ENCODE peak calls at places on chromosomes 2 and 18, in eight cellular contexts. U, E, S, B, F, H, P and L are unnamed samples. For H3K9me2, the result is how much of the 10 kb centered on the place peaks cover.

GRCh38 chr2:105395691-105396090 is 3.2 kb downstream of the FHL2 start:
- DNase-seq in H (no peak), B (no peak), E (no peak), U (no peak), S (no peak), P (no peak), F (no peak), L (no peak)

GRCh38 chr2:188412190-188412589 is 120.5 kb downstream of the GULP1 start:
- DNase-seq in B (no peak), P (no peak), E (no peak), U (no peak), H (no peak), S (no peak), F (no peak), L (no peak)

GRCh38 chr2:133789743-133790142 is 221.5 kb upstream of the NCKAP5 start:
- DNase-seq in F (no peak), B (peak), H (no peak), E (no peak), U (no peak), P (no peak), S (no peak), L (no peak)

GRCh38 chr2:132641819-132642218 is 28.2 kb downstream of the LYPD1 start:
- DNase-seq in H (no peak), P (no peak), E (no peak), F (no peak), S (no peak), B (no peak), U (no peak), L (no peak)

GRCh38 chr2:214203744-214204289 is 207.0 kb upstream of the VWC2L start:
- DNase-seq in E (no peak), S (no peak), F (no peak), B (no peak), U (no peak), P (no peak), H (no peak), L (peak)

GRCh38 chr18:79679552-79680099 is at the start of gene CTDP1:
- DNase-seq in S (peak), U (peak), B (peak), H (peak), E (peak), P (peak), F (peak), L (peak)

GRCh38 chr2:37376421-37377186 is 32.2 kb downstream of the QPCT start:
- DNase-seq in B (peak), P (peak), E (peak), U (peak), F (peak), S (no peak), H (no peak), L (peak)

GRCh38 chr18:54880706-54881105 is 52.4 kb downstream of the RAB27B start:
- DNase-seq in S (peak), E (no peak), U (no peak), P (no peak), F (peak), H (peak), B (peak), L (peak)

GRCh38 chr2:47778698-47779415 is 4.1 kb upstream of the MSH6 start:
- DNase-seq in U (no peak), H (no peak), B (no peak), S (no peak), P (no peak), E (no peak), F (no peak), L (no peak)

GRCh38 chr2:28343184-28343942 is 49.3 kb upstream of the FOSL2 start:
- DNase-seq in B (no peak), U (no peak), P (no peak), H (no peak), E (no peak), S (no peak), F (no peak), L (no peak)

GRCh38 chr18:51664236-51664635 is 466.8 kb upstream of the MEX3C start:
- DNase-seq in P (no peak), E (no peak), H (no peak), F (no peak), U (no peak), B (no peak), S (no peak), L (no peak)

GRCh38 chr2:38271697-38272096 is 105.4 kb downstream of the ATL2 start:
- DNase-seq in B (no peak), E (no peak), U (no peak), F (no peak), H (no peak), S (no peak), P (no peak), L (no peak)

GRCh38 chr2:112701092-112701491 is 19.7 kb upstream of the NT5DC4 start:
- DNase-seq in E (no peak), H (no peak), S (no peak), P (no peak), U (no peak), F (no peak), B (no peak), L (no peak)

GRCh38 chr2:3174626-3175567 is 202.7 kb downstream of the EIPR1 start:
- DNase-seq in F (no peak), S (peak), B (no peak), P (no peak), U (no peak), E (no peak), H (no peak), L (no peak)

GRCh38 chr2:6914829-6915228 is 2.4 kb upstream of the RNF144A start:
- DNase-seq in H (no peak), U (no peak), P (peak), B (no peak), S (no peak), F (peak), E (no peak), L (peak)

GRCh38 chr18:13641551-13642439 is 84.6 kb downstream of the FAM210A start:
- DNase-seq in P (no peak), H (peak), F (no peak), E (no peak), S (no peak), U (no peak), B (peak), L (no peak)

GRCh38 chr18:3207565-3207964 is 12.2 kb downstream of the MYOM1 start:
- DNase-seq in B (peak), P (peak), S (no peak), F (peak), E (no peak), H (no peak), U (no peak), L (peak)

GRCh38 chr2:234495801-234496441 is 960 bp downstream of the ARL4C start:
- DNase-seq in F (peak), H (peak), P (no peak), S (peak), E (no peak), B (peak), U (peak), L (peak)

GRCh38 chr2:62197609-62198236 is 1.8 kb downstream of the B3GNT2 start:
- DNase-seq in U (peak), E (peak), F (peak), P (no peak), B (peak), S (peak), H (peak), L (peak)

GRCh38 chr2:62738981-62739936 is 33.7 kb downstream of the EHBP1 start:
- DNase-seq in P (no peak), E (no peak), U (no peak), H (no peak), F (no peak), S (no peak), B (no peak), L (peak)

GRCh38 chr2:113851640-113852039 is 38.2 kb upstream of the ACTR3 start:
- DNase-seq in H (no peak), B (no peak), P (no peak), S (no peak), F (no peak), U (no peak), E (no peak), L (peak)

DNA sequence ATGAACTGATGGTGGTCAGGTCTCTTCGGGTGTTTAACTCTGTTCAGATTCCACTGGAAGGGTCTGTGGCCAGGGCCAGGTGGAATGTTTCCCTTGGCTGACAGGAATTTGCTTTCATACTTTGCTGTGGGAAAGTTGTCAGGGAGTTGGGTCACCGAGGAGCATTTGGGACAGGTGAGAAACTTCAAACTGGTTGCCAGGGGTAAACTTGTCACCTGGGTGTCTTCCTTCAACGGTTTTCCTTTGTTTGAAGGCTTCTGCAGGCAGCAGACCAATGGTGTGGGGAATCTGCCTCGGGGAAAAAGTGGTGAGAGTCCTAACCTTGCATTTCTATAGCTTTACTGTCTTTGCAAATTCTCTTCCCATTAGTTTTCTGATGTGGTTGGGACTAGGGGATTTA is 92.2 kb downstream of the TGFA start:
- DNase-seq in F (no peak), E (no peak), B (no peak), U (no peak), P (no peak), H (no peak), S (no peak), L (no peak)
- H3K9me2 ChIP-seq in F (under half), E (under half), B (under half), U (under half), P (under half), H (under half), S (under half), L (under half)

GRCh38 chr2:65579506-65580235 is 147.3 kb upstream of the SPRED2 start:
- DNase-seq in H (peak), F (no peak), S (no peak), B (no peak), E (no peak), U (no peak), P (no peak), L (no peak)
- H3K27ac ChIP-seq in H (no peak), F (no peak), S (no peak), B (no peak), E (no peak), U (no peak), P (no peak), L (no peak)

GRCh38 chr2:126698991-126699390 is 43.0 kb downstream of the GYPC start:
- DNase-seq in E (no peak), B (no peak), U (no peak), P (no peak), H (no peak), F (no peak), S (no peak), L (no peak)

GRCh38 chr2:126700073-126700581 is 44.2 kb downstream of the GYPC start:
- DNase-seq in B (no peak), H (peak), U (no peak), E (no peak), F (no peak), S (no peak), P (no peak), L (peak)

GRCh38 chr2:126696644-126697520 is 40.9 kb downstream of the GYPC start:
- DNase-seq in U (no peak), S (no peak), H (no peak), B (no peak), P (no peak), F (no peak), E (no peak), L (no peak)

GRCh38 chr2:126700677-126701076 is 44.7 kb downstream of the GYPC start:
- DNase-seq in P (no peak), H (no peak), B (no peak), U (no peak), S (no peak), F (no peak), E (no peak), L (peak)

GRCh38 chr2:126698376-126698775 is 42.4 kb downstream of the GYPC start:
- DNase-seq in B (no peak), U (no peak), S (no peak), F (no peak), E (no peak), H (no peak), P (no peak), L (no peak)
- H3K9me2 ChIP-seq in B (under half), U (under half), S (under half), F (under half), E (under half), H (under half), P (under half), L (under half)

GRCh38 chr2:9163306-9164111 is 43.1 kb upstream of the ASAP2 start:
- DNase-seq in E (no peak), P (no peak), B (no peak), U (no peak), H (no peak), S (no peak), F (peak), L (peak)

GRCh38 chr2:9160732-9161131 is 45.9 kb upstream of the ASAP2 start:
- DNase-seq in E (no peak), B (no peak), F (no peak), U (no peak), P (no peak), S (no peak), H (peak), L (no peak)

GRCh38 chr2:9165625-9166024 is 41.0 kb upstream of the ASAP2 start:
- DNase-seq in B (no peak), U (no peak), E (no peak), H (no peak), F (peak), S (no peak), P (peak), L (peak)

GRCh38 chr2:9164112-9164608 is 42.5 kb upstream of the ASAP2 start:
- DNase-seq in F (peak), B (no peak), U (no peak), E (no peak), S (no peak), P (no peak), H (no peak), L (peak)

GRCh38 chr2:9162841-9163240 is 43.8 kb upstream of the ASAP2 start:
- DNase-seq in B (no peak), H (no peak), S (no peak), E (no peak), P (no peak), U (no peak), F (no peak), L (no peak)
- H3K27ac ChIP-seq in B (no peak), H (no peak), S (peak), E (no peak), P (no peak), U (no peak), F (no peak), L (peak)

GRCh38 chr2:8794923-8795825 is 42.2 kb downstream of the KIDINS220 start:
- DNase-seq in S (no peak), H (no peak), P (no peak), F (no peak), B (no peak), E (no peak), U (no peak), L (peak)
- H3K9me2 ChIP-seq in S (under half), H (under half), P (under half), F (under half), B (under half), E (under half), U (under half), L (under half)

GRCh38 chr2:102029405-102029804 is 37.6 kb downstream of the IL1R2 start:
- DNase-seq in P (no peak), H (no peak), U (no peak), F (no peak), S (no peak), B (no peak), E (no peak), L (peak)

GRCh38 chr2:102030855-102031527 is 39.2 kb downstream of the IL1R2 start:
- DNase-seq in U (no peak), B (no peak), P (no peak), F (no peak), E (no peak), H (no peak), S (no peak), L (no peak)

GRCh38 chr2:102028470-102028869 is 36.7 kb downstream of the IL1R2 start:
- DNase-seq in E (no peak), U (no peak), F (no peak), P (no peak), B (no peak), S (no peak), H (no peak), L (no peak)

GRCh38 chr2:102029952-102030351 is 38.2 kb downstream of the IL1R2 start:
- DNase-seq in F (no peak), S (no peak), B (no peak), P (no peak), E (no peak), H (no peak), U (no peak), L (no peak)

GRCh38 chr2:102030502-102030854 is 38.7 kb downstream of the IL1R2 start:
- DNase-seq in H (no peak), F (no peak), P (no peak), E (no peak), B (no peak), S (no peak), U (no peak), L (no peak)
- H3K27ac ChIP-seq in H (no peak), F (no peak), P (no peak), E (no peak), B (peak), S (no peak), U (no peak), L (no peak)

DNA sequence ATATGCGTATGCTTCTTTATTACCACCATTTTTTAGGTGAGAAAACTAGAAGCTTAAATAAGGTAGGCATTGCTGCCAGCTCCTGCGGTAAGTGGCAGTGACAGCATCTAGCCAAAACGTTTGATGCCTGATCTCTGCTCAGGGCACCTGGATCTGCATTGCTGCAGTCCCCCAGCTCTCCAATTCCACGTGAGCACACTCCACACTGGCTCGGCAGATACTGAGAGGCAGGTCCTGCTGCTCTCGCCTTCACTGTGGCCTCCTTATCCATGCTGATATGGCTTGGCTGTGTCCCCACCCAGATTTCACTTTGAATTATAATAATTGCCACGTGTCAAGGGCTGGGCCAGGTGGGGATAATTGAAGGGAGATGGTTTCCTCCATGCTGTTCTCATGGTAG is 160.9 kb downstream of the CTIF start:
- DNase-seq in S (no peak), B (no peak), E (no peak), F (no peak), H (no peak), P (no peak), U (no peak), L (no peak)
- H3K9me2 ChIP-seq in S (under half), B (under half), E (under half), F (under half), H (under half), P (under half), U (under half), L (under half)

DNA sequence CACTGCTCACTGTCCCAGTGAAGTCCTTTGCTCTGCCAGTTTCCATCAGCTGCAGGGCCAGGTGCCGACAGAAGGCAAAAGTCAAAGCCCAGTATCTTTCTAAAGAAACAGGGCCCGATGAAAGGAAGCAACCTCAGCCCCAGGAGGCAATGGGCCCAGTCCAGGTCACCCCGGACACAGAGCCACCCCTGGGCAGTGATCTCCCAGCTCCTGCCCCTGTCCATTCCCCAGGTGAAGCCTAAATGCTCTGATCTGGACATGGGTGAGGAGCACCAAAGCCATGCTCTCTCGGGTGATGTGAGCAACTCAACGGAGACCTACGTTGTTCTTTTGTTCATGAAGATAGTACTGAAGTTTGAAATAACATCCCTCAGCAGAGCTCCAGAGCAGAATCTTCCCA is 61.6 kb downstream of the HDAC4 start:
- DNase-seq in S (no peak), B (no peak), E (no peak), P (no peak), U (no peak), H (no peak), F (no peak), L (no peak)
- H3K27ac ChIP-seq in S (no peak), B (no peak), E (no peak), P (no peak), U (no peak), H (no peak), F (no peak), L (no peak)

GRCh38 chr2:64640153-64641044 is 13.3 kb downstream of the SERTAD2 start:
- DNase-seq in B (no peak), H (no peak), S (no peak), F (no peak), E (no peak), P (no peak), U (no peak), L (peak)
- H3K9me2 ChIP-seq in B (under half), H (under half), S (under half), F (under half), E (under half), P (under half), U (under half), L (under half)